ENCODE peak calls at places on chromosomes 7 and 10, in five cellular contexts. A is A549, G is left ventricle myocardium inferior, T is GM10248, B is prostate gland. N is an unnamed sample.
A peak's percentile ranks its signal among the peaks of the same experiment; 100 is the strongest.

GRCh38 chr10:21171197-21171935 is 274.3 kb upstream of the NEBL start:
- DNase-seq in A (no peak), B (no peak), T (no peak), G (no peak), N (no peak)

GRCh38 chr7:134441264-134441663 is 17.6 kb downstream of the AKR1B1 start:
- DNase-seq in G (no peak), B (no peak), T (no peak), A (no peak), N (no peak)

GRCh38 chr7:81846398-81846797 is 76.6 kb upstream of the HGF start:
- DNase-seq in B (no peak), A (peak; percentile 10), T (no peak), G (no peak), N (peak; percentile 42)

GRCh38 chr10:74991435-74991834 is 120.0 kb upstream of the SAMD8 start:
- DNase-seq in A (peak; percentile 70), B (no peak), T (no peak), G (no peak), N (peak; percentile 10)

GRCh38 chr7:116399808-116400207 is 99.7 kb upstream of the CAV2 start:
- DNase-seq in T (no peak), G (no peak), B (no peak), A (no peak), N (peak; percentile 22)

GRCh38 chr7:44213872-44214595 is 13.3 kb downstream of the YKT6 start:
- DNase-seq in B (no peak), A (peak; percentile 63), T (peak; percentile 72), G (no peak), N (peak; percentile 49)

GRCh38 chr10:98420786-98421185 is 5.8 kb upstream of the PYROXD2 start:
- DNase-seq in G (peak; percentile 66), A (no peak), T (no peak), B (no peak), N (no peak)

GRCh38 chr7:111148134-111148533 is 57.2 kb downstream of the LRRN3 start:
- DNase-seq in B (no peak), A (no peak), G (no peak), T (no peak), N (no peak)

GRCh38 chr10:3783721-3784432 is 1.1 kb downstream of the KLF6 start:
- DNase-seq in T (no peak), A (peak; percentile 84), G (peak; percentile 80), B (peak; percentile 84), N (peak; percentile 57)

GRCh38 chr10:33155720-33156638 is 178.5 kb downstream of the NRP1 start:
- DNase-seq in T (peak; percentile 36), B (no peak), G (no peak), A (peak; percentile 98), N (peak; percentile 78)

GRCh38 chr10:79247373-79248137 is 99.7 kb upstream of the PPIF start:
- DNase-seq in B (no peak), A (no peak), T (no peak), G (no peak), N (no peak)

DNA sequence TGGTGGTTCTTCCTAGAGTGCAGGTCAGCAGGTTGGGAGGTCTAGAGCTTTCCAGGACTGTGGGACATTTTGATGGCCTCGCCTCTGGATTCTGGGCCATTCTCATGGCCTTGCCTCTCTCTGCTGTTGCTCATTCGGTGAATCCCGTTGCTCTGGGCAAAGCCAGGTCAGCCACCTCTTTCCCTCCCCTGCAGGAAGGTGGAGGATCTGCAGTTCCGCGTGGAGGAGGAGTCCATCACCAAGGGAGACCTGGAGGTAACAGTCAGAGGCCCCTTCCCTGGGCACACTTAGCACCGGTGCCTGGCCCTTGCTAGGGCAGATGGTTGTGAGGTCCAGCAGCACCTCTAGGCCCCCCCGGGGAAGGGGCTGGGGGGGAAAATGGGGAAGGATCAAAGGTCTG is 74.9 kb downstream of the CLIP2 start:
- DNase-seq in G (no peak), A (peak; percentile 65), T (no peak), B (no peak), N (peak; percentile 11)
- TF ChIP-seq CTCF in G (no peak), A (no peak), T (no peak), B (no peak), N (peak; percentile 57)

DNA sequence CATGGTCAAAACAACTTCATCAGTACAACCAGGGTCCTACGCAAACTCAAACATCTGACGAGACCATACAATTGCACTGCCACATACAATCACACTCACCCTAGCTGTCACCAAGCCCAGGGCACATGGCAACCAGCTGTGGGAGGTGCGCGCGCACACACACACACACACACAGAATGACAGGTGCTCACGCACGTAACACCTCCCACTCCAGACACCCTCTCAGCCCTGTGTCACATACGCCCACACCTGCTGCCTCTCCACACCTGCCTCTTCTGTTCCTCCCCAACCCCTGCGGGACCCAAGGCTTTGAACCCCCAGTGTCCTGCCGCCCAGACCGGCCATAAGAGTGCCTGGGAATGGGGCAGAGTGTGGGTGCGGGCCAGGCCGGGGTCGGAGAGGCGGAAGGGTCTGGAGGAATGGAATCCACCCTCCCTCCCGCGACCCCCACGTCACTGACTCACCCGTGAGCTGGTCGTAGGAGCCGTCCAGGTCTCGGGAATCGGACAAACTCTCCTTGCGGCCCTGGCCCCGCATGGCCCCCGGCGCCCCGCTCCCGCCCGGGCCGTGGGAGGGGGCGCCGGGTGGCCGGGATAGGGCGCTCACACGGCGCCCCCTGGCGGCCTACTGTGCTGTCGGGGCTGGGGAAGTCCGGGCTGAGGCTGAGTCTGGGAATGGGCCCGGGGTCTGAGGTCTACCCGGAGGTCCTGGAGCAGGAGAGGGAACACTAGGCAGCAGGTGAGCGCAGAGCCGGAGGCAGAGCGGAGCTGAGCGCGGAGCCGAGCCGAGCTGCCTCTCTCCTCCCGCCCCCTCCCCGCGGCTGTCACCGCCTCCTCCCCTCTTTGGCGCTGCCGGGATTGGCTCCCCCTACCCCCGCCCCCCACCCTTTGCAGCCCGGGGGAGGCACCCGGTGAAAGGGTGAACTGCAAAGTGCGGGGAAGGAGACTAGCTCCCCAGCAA is at the start of gene KCNIP2:
- DNase-seq in G (peak; percentile 62), T (peak; percentile 82), B (no peak), A (no peak), N (no peak)
- TF ChIP-seq CTCF in G (peak; percentile 66), T (peak; percentile 68), B (peak; percentile 31), A (peak; percentile 67), N (peak; percentile 81)

DNA sequence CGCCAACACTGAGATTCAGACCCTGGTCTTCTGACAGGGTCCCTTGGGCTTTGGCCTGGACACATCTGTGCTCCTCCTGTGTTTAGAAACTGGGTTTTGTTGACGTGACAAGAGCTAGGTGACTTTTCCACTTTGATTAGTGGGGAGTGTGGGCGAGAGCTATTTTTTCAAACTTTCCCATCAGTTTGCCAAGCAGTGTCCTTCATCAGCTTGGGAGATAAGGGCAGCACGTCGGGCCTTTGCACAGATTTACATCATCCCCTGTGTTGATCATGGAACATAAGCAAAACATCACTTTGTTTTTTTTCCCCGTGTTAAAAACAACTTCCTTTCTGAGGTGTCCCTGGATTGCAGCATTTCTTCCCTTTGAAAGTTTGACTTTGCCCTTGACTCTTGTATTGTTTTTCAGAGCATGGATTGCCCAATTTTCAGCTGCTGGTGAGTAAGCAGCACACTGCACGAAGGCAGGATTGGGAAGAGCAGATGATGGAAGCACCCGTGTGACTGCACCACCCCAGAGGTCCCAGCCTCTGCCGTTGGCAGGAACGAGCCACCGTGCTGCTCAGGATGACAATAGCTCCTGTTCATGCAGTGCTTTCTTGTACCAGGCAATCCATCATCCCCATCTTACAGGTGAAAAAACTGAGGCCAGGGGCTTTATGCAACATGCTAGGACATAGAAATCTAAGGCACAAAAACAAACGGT is 6.4 kb upstream of the IGFBP1 start:
- DNase-seq in B (no peak), A (peak; percentile 70), T (no peak), G (no peak), N (peak; percentile 45)
- TF ChIP-seq CTCF in B (no peak), A (no peak), T (no peak), G (no peak), N (no peak)

GRCh38 chr7:139618482-139619366 is 95.2 kb downstream of the CLEC2L start:
- DNase-seq in T (no peak), G (no peak), A (peak; percentile 57), B (peak; percentile 33), N (peak; percentile 38)
- TF ChIP-seq CTCF in T (peak; percentile 33), G (peak; percentile 67), A (peak; percentile 69), B (peak; percentile 39), N (peak; percentile 81)

DNA sequence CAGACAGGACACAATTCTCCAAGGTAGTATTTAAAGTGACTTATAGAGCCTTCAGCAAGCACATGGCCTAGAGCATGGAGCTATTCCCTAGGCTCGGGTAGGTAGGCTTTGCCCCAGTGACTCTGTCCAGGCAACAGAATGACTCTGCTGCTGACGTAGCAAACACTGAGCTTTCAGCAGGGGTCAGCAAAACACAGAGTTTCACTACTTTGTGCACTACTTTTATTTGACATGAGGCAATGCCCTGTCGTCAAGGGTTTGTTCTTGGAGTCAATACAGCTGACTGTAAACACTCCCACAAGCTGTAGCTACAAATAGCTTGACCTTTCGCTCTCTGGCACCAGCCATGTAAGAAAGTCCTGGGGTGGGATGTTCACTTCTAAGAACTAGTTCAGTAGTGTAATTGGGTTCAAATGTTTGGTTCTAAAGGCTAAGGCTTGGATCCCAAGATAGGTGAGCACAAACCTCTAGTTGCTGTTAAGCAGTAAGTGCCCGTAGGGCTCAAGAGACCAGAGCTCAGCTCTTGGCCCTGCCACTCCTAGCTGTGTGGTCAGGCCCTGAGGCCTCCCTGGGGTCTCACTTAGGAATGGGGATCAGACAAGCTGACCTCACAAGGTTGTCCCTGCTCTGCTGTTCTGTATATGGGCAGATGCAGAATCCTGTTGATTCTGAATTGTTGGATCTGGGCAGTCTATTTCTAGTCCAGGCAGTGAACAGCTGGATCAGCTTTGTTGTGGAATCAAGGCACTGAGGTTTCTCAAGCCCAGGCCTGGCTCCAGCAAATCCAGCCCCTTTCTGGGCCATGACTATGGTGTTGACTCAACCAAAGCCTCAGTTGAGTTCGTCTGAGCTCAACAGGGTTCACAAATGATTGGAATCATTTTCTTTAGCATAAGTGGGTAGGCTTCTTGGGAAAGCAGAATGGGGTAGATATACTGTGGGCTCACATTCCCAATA is 10.7 kb downstream of the NODAL start:
- DNase-seq in T (no peak), B (peak; percentile 14), A (peak; percentile 11), G (peak; percentile 44), N (peak; percentile 50)
- TF ChIP-seq CTCF in T (no peak), B (no peak), A (no peak), G (peak; percentile 45), N (no peak)

GRCh38 chr7:1289681-1290261 is 57.1 kb downstream of the UNCX start:
- DNase-seq in B (no peak), G (no peak), A (no peak), T (no peak), N (no peak)
- TF ChIP-seq CTCF in B (no peak), G (no peak), A (no peak), T (no peak), N (no peak)

DNA sequence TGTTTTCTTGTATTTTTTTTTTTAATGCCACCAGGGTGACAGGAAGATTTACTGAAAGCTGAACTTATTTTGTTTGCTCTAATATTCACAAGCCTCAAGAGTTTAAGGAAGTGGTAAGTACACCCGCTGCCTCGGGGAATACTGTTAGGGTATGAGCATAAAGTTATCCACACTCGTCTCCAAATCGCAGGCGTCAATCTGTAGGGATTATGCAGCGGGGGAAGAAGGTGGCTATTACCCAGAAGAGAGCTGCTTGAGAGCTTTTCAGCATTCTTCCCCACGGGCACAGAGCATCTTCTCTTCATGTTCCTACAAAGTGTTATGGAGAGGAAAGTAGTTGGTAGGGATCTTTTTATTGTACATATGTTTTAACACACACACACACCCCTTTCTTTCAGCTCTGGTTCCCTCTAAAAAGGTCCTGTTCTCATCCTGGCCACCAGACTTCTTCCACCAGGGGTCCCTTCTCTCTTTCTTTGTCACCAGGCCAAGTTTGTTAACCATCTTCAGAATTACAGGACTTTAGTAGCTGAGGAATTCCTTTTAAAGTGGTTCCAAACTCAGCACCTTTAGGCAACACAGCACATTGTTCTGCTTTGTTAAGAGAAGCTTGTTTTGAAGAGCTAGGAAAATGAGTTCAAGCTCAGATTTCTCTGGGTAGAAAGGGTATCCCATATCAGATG is 411.6 kb upstream of the GALNT17 start:
- DNase-seq in A (no peak), B (no peak), G (no peak), T (no peak), N (no peak)
- TF ChIP-seq CTCF in A (no peak), B (no peak), G (no peak), T (peak; percentile 27), N (no peak)